ENCODE peak calls at places on chromosome 10, in eight cellular contexts. One of them, this sample, is unnamed.

GRCh38 chr10:124266468-124267230 is 152.1 kb downstream of the OAT start:
- DNase-seq in activated naive CD4-positive, alpha-beta T cell treated with anti-CD3 and anti-CD28 coated beads, Interleukin-2, amount 10 ng/mL, durations not matched to agents 7 days and 5 days: no peak
- DNase-seq in fibroblast of pulmonary artery: no peak
- DNase-seq in T-helper 9 cell: no peak
- DNase-seq in HFF-Myc: no peak
- DNase-seq in SHP77: no peak
- DNase-seq in neural crest cell: no peak
- DNase-seq in GM06990: no peak
- DNase-seq in this sample: no peak

GRCh38 chr10:30422981-30423654 is 10.9 kb upstream of the MAP3K8 start:
- DNase-seq in GM06990: no peak
- DNase-seq in neural crest cell: no peak
- DNase-seq in SHP77: no peak
- DNase-seq in HFF-Myc: no peak
- DNase-seq in activated naive CD4-positive, alpha-beta T cell treated with anti-CD3 and anti-CD28 coated beads, Interleukin-2, amount 10 ng/mL, durations not matched to agents 7 days and 5 days: no peak
- DNase-seq in fibroblast of pulmonary artery: peak; percentile 84
- DNase-seq in T-helper 9 cell: no peak
- DNase-seq in this sample: no peak

GRCh38 chr10:131238669-131239280 is 72.7 kb downstream of the TCERG1L start:
- DNase-seq in fibroblast of pulmonary artery: no peak
- DNase-seq in GM06990: no peak
- DNase-seq in activated naive CD4-positive, alpha-beta T cell treated with anti-CD3 and anti-CD28 coated beads, Interleukin-2, amount 10 ng/mL, durations not matched to agents 7 days and 5 days: no peak
- DNase-seq in neural crest cell: no peak
- DNase-seq in HFF-Myc: no peak
- DNase-seq in T-helper 9 cell: no peak
- DNase-seq in SHP77: no peak
- DNase-seq in this sample: no peak

GRCh38 chr10:47020491-47020890 is 109.3 kb downstream of the PTPN20 start:
- DNase-seq in HFF-Myc: no peak
- DNase-seq in fibroblast of pulmonary artery: peak; percentile 7
- DNase-seq in SHP77: no peak
- DNase-seq in T-helper 9 cell: no peak
- DNase-seq in activated naive CD4-positive, alpha-beta T cell treated with anti-CD3 and anti-CD28 coated beads, Interleukin-2, amount 10 ng/mL, durations not matched to agents 7 days and 5 days: no peak
- DNase-seq in GM06990: no peak
- DNase-seq in neural crest cell: no peak
- DNase-seq in this sample: no peak

GRCh38 chr10:538895-539294 is 150.6 kb downstream of the DIP2C start:
- DNase-seq in GM06990: no peak
- DNase-seq in SHP77: no peak
- DNase-seq in T-helper 9 cell: no peak
- DNase-seq in activated naive CD4-positive, alpha-beta T cell treated with anti-CD3 and anti-CD28 coated beads, Interleukin-2, amount 10 ng/mL, durations not matched to agents 7 days and 5 days: no peak
- DNase-seq in HFF-Myc: no peak
- DNase-seq in fibroblast of pulmonary artery: peak; percentile 52
- DNase-seq in neural crest cell: no peak
- DNase-seq in this sample: no peak

GRCh38 chr10:28580825-28581224 is 47.9 kb downstream of the WAC start:
- DNase-seq in HFF-Myc: no peak
- DNase-seq in SHP77: no peak
- DNase-seq in neural crest cell: no peak
- DNase-seq in fibroblast of pulmonary artery: no peak
- DNase-seq in T-helper 9 cell: no peak
- DNase-seq in GM06990: no peak
- DNase-seq in activated naive CD4-positive, alpha-beta T cell treated with anti-CD3 and anti-CD28 coated beads, Interleukin-2, amount 10 ng/mL, durations not matched to agents 7 days and 5 days: no peak
- DNase-seq in this sample: no peak

GRCh38 chr10:31771345-31771831 is 157.2 kb downstream of the ARHGAP12 start:
- DNase-seq in HFF-Myc: no peak
- DNase-seq in neural crest cell: no peak
- DNase-seq in activated naive CD4-positive, alpha-beta T cell treated with anti-CD3 and anti-CD28 coated beads, Interleukin-2, amount 10 ng/mL, durations not matched to agents 7 days and 5 days: no peak
- DNase-seq in T-helper 9 cell: no peak
- DNase-seq in fibroblast of pulmonary artery: peak; percentile 74
- DNase-seq in GM06990: no peak
- DNase-seq in SHP77: no peak
- DNase-seq in this sample: no peak

GRCh38 chr10:15661574-15661973 is 58.1 kb downstream of the ITGA8 start:
- DNase-seq in GM06990: no peak
- DNase-seq in neural crest cell: no peak
- DNase-seq in HFF-Myc: no peak
- DNase-seq in T-helper 9 cell: no peak
- DNase-seq in activated naive CD4-positive, alpha-beta T cell treated with anti-CD3 and anti-CD28 coated beads, Interleukin-2, amount 10 ng/mL, durations not matched to agents 7 days and 5 days: no peak
- DNase-seq in fibroblast of pulmonary artery: no peak
- DNase-seq in SHP77: no peak
- DNase-seq in this sample: no peak

GRCh38 chr10:44674536-44674935 is 236.6 kb upstream of the TMEM72 start:
- DNase-seq in GM06990: no peak
- DNase-seq in activated naive CD4-positive, alpha-beta T cell treated with anti-CD3 and anti-CD28 coated beads, Interleukin-2, amount 10 ng/mL, durations not matched to agents 7 days and 5 days: no peak
- DNase-seq in HFF-Myc: no peak
- DNase-seq in SHP77: no peak
- DNase-seq in neural crest cell: no peak
- DNase-seq in fibroblast of pulmonary artery: peak; percentile 35
- DNase-seq in T-helper 9 cell: no peak
- DNase-seq in this sample: no peak

GRCh38 chr10:108180883-108181282 is 1016.4 kb upstream of the SORCS1 start:
- DNase-seq in GM06990: no peak
- DNase-seq in HFF-Myc: no peak
- DNase-seq in T-helper 9 cell: no peak
- DNase-seq in SHP77: no peak
- DNase-seq in neural crest cell: no peak
- DNase-seq in fibroblast of pulmonary artery: peak; percentile 0
- DNase-seq in activated naive CD4-positive, alpha-beta T cell treated with anti-CD3 and anti-CD28 coated beads, Interleukin-2, amount 10 ng/mL, durations not matched to agents 7 days and 5 days: no peak
- DNase-seq in this sample: no peak

GRCh38 chr10:99619090-99619800 is 994 bp downstream of the SLC25A28 start:
- DNase-seq in T-helper 9 cell: no peak
- DNase-seq in SHP77: no peak
- DNase-seq in activated naive CD4-positive, alpha-beta T cell treated with anti-CD3 and anti-CD28 coated beads, Interleukin-2, amount 10 ng/mL, durations not matched to agents 7 days and 5 days: peak; percentile 33
- DNase-seq in HFF-Myc: no peak
- DNase-seq in fibroblast of pulmonary artery: peak; percentile 19
- DNase-seq in GM06990: no peak
- DNase-seq in neural crest cell: no peak
- DNase-seq in this sample: no peak

GRCh38 chr10:42769653-42770052 is 12.9 kb upstream of the BMS1 start:
- DNase-seq in GM06990: no peak
- DNase-seq in fibroblast of pulmonary artery: no peak
- DNase-seq in T-helper 9 cell: no peak
- DNase-seq in HFF-Myc: no peak
- DNase-seq in SHP77: peak; percentile 30
- DNase-seq in activated naive CD4-positive, alpha-beta T cell treated with anti-CD3 and anti-CD28 coated beads, Interleukin-2, amount 10 ng/mL, durations not matched to agents 7 days and 5 days: no peak
- DNase-seq in neural crest cell: no peak
- DNase-seq in this sample: no peak

GRCh38 chr10:71878327-71879034 is 27.4 kb upstream of the PSAP start:
- DNase-seq in T-helper 9 cell: no peak
- DNase-seq in HFF-Myc: no peak
- DNase-seq in activated naive CD4-positive, alpha-beta T cell treated with anti-CD3 and anti-CD28 coated beads, Interleukin-2, amount 10 ng/mL, durations not matched to agents 7 days and 5 days: peak; percentile 48
- DNase-seq in GM06990: no peak
- DNase-seq in neural crest cell: no peak
- DNase-seq in fibroblast of pulmonary artery: no peak
- DNase-seq in SHP77: no peak
- DNase-seq in this sample: no peak

GRCh38 chr10:31133628-31134302 is 102.1 kb upstream of the ZNF438 start:
- DNase-seq in activated naive CD4-positive, alpha-beta T cell treated with anti-CD3 and anti-CD28 coated beads, Interleukin-2, amount 10 ng/mL, durations not matched to agents 7 days and 5 days: peak; percentile 76
- DNase-seq in SHP77: peak; percentile 61
- DNase-seq in HFF-Myc: no peak
- DNase-seq in fibroblast of pulmonary artery: peak; percentile 71
- DNase-seq in neural crest cell: peak; percentile 73
- DNase-seq in T-helper 9 cell: peak; percentile 64
- DNase-seq in GM06990: peak; percentile 83
- DNase-seq in this sample: peak; percentile 90

GRCh38 chr10:132151286-132151950 is 35.3 kb upstream of the DPYSL4 start:
- DNase-seq in neural crest cell: no peak
- DNase-seq in GM06990: no peak
- DNase-seq in fibroblast of pulmonary artery: no peak
- DNase-seq in T-helper 9 cell: no peak
- DNase-seq in SHP77: no peak
- DNase-seq in HFF-Myc: no peak
- DNase-seq in activated naive CD4-positive, alpha-beta T cell treated with anti-CD3 and anti-CD28 coated beads, Interleukin-2, amount 10 ng/mL, durations not matched to agents 7 days and 5 days: no peak
- DNase-seq in this sample: no peak

GRCh38 chr10:3241128-3242057 is 68.8 kb upstream of the PITRM1 start:
- DNase-seq in activated naive CD4-positive, alpha-beta T cell treated with anti-CD3 and anti-CD28 coated beads, Interleukin-2, amount 10 ng/mL, durations not matched to agents 7 days and 5 days: no peak
- DNase-seq in fibroblast of pulmonary artery: no peak
- DNase-seq in T-helper 9 cell: no peak
- DNase-seq in GM06990: no peak
- DNase-seq in HFF-Myc: no peak
- DNase-seq in SHP77: no peak
- DNase-seq in neural crest cell: no peak
- DNase-seq in this sample: no peak

GRCh38 chr10:42640610-42641229 is 2.4 kb upstream of the ZNF33B start:
- DNase-seq in SHP77: no peak
- DNase-seq in activated naive CD4-positive, alpha-beta T cell treated with anti-CD3 and anti-CD28 coated beads, Interleukin-2, amount 10 ng/mL, durations not matched to agents 7 days and 5 days: no peak
- DNase-seq in HFF-Myc: no peak
- DNase-seq in fibroblast of pulmonary artery: no peak
- DNase-seq in GM06990: no peak
- DNase-seq in T-helper 9 cell: no peak
- DNase-seq in neural crest cell: no peak
- DNase-seq in this sample: no peak

GRCh38 chr10:97020452-97021400 is 165.0 kb downstream of the SLIT1 start:
- DNase-seq in SHP77: peak; percentile 78
- DNase-seq in activated naive CD4-positive, alpha-beta T cell treated with anti-CD3 and anti-CD28 coated beads, Interleukin-2, amount 10 ng/mL, durations not matched to agents 7 days and 5 days: peak; percentile 13
- DNase-seq in fibroblast of pulmonary artery: no peak
- DNase-seq in neural crest cell: peak; percentile 25
- DNase-seq in GM06990: no peak
- DNase-seq in HFF-Myc: no peak
- DNase-seq in T-helper 9 cell: no peak
- DNase-seq in this sample: no peak

GRCh38 chr10:29956335-29956924 is 103.0 kb downstream of the JCAD start:
- DNase-seq in GM06990: no peak
- DNase-seq in activated naive CD4-positive, alpha-beta T cell treated with anti-CD3 and anti-CD28 coated beads, Interleukin-2, amount 10 ng/mL, durations not matched to agents 7 days and 5 days: no peak
- DNase-seq in T-helper 9 cell: no peak
- DNase-seq in SHP77: no peak
- DNase-seq in HFF-Myc: no peak
- DNase-seq in fibroblast of pulmonary artery: peak; percentile 57
- DNase-seq in neural crest cell: no peak
- DNase-seq in this sample: no peak

GRCh38 chr10:36504752-36505151 is 620.6 kb upstream of the ANKRD30A start:
- DNase-seq in T-helper 9 cell: no peak
- DNase-seq in activated naive CD4-positive, alpha-beta T cell treated with anti-CD3 and anti-CD28 coated beads, Interleukin-2, amount 10 ng/mL, durations not matched to agents 7 days and 5 days: no peak
- DNase-seq in neural crest cell: no peak
- DNase-seq in HFF-Myc: no peak
- DNase-seq in SHP77: no peak
- DNase-seq in GM06990: no peak
- DNase-seq in fibroblast of pulmonary artery: peak; percentile 16
- DNase-seq in this sample: no peak

GRCh38 chr10:132634241-132634946 is 96.8 kb downstream of the INPP5A start:
- DNase-seq in SHP77: no peak
- DNase-seq in T-helper 9 cell: no peak
- DNase-seq in HFF-Myc: no peak
- DNase-seq in GM06990: no peak
- DNase-seq in activated naive CD4-positive, alpha-beta T cell treated with anti-CD3 and anti-CD28 coated beads, Interleukin-2, amount 10 ng/mL, durations not matched to agents 7 days and 5 days: no peak
- DNase-seq in neural crest cell: no peak
- DNase-seq in fibroblast of pulmonary artery: no peak
- DNase-seq in this sample: no peak

GRCh38 chr10:19479854-19480253 is 336.4 kb upstream of the PLXDC2 start:
- DNase-seq in GM06990: no peak
- DNase-seq in fibroblast of pulmonary artery: no peak
- DNase-seq in SHP77: no peak
- DNase-seq in HFF-Myc: no peak
- DNase-seq in activated naive CD4-positive, alpha-beta T cell treated with anti-CD3 and anti-CD28 coated beads, Interleukin-2, amount 10 ng/mL, durations not matched to agents 7 days and 5 days: no peak
- DNase-seq in T-helper 9 cell: no peak
- DNase-seq in neural crest cell: no peak
- DNase-seq in this sample: no peak

GRCh38 chr10:29078919-29079318 is 210.0 kb upstream of the LYZL1 start:
- DNase-seq in activated naive CD4-positive, alpha-beta T cell treated with anti-CD3 and anti-CD28 coated beads, Interleukin-2, amount 10 ng/mL, durations not matched to agents 7 days and 5 days: no peak
- DNase-seq in neural crest cell: no peak
- DNase-seq in GM06990: no peak
- DNase-seq in HFF-Myc: no peak
- DNase-seq in T-helper 9 cell: no peak
- DNase-seq in fibroblast of pulmonary artery: no peak
- DNase-seq in SHP77: no peak
- DNase-seq in this sample: no peak

GRCh38 chr10:18699849-18700554 is 40.8 kb downstream of the ARL5B start:
- DNase-seq in GM06990: no peak
- DNase-seq in SHP77: no peak
- DNase-seq in T-helper 9 cell: no peak
- DNase-seq in fibroblast of pulmonary artery: no peak
- DNase-seq in HFF-Myc: no peak
- DNase-seq in activated naive CD4-positive, alpha-beta T cell treated with anti-CD3 and anti-CD28 coated beads, Interleukin-2, amount 10 ng/mL, durations not matched to agents 7 days and 5 days: no peak
- DNase-seq in neural crest cell: no peak
- DNase-seq in this sample: no peak

GRCh38 chr10:84329094-84329611 is 764 bp downstream of the CCSER2 start:
- DNase-seq in GM06990: no peak
- DNase-seq in fibroblast of pulmonary artery: peak; percentile 57
- DNase-seq in SHP77: no peak
- DNase-seq in T-helper 9 cell: peak; percentile 55
- DNase-seq in neural crest cell: peak; percentile 26
- DNase-seq in HFF-Myc: no peak
- DNase-seq in activated naive CD4-positive, alpha-beta T cell treated with anti-CD3 and anti-CD28 coated beads, Interleukin-2, amount 10 ng/mL, durations not matched to agents 7 days and 5 days: peak; percentile 82
- DNase-seq in this sample: peak; percentile 63

GRCh38 chr10:11685787-11686218 is 56.4 kb upstream of the ECHDC3 start:
- DNase-seq in activated naive CD4-positive, alpha-beta T cell treated with anti-CD3 and anti-CD28 coated beads, Interleukin-2, amount 10 ng/mL, durations not matched to agents 7 days and 5 days: peak; percentile 63
- DNase-seq in neural crest cell: no peak
- DNase-seq in T-helper 9 cell: peak; percentile 16
- DNase-seq in SHP77: no peak
- DNase-seq in HFF-Myc: no peak
- DNase-seq in fibroblast of pulmonary artery: peak; percentile 56
- DNase-seq in GM06990: no peak
- DNase-seq in this sample: peak; percentile 42

GRCh38 chr10:78458983-78459638 is 425.4 kb downstream of the RPS24 start:
- DNase-seq in neural crest cell: no peak
- DNase-seq in HFF-Myc: no peak
- DNase-seq in activated naive CD4-positive, alpha-beta T cell treated with anti-CD3 and anti-CD28 coated beads, Interleukin-2, amount 10 ng/mL, durations not matched to agents 7 days and 5 days: no peak
- DNase-seq in fibroblast of pulmonary artery: peak; percentile 82
- DNase-seq in T-helper 9 cell: no peak
- DNase-seq in SHP77: peak; percentile 76
- DNase-seq in GM06990: no peak
- DNase-seq in this sample: no peak

GRCh38 chr10:71128311-71129010 is 83.9 kb upstream of the UNC5B start:
- DNase-seq in GM06990: no peak
- DNase-seq in fibroblast of pulmonary artery: no peak
- DNase-seq in activated naive CD4-positive, alpha-beta T cell treated with anti-CD3 and anti-CD28 coated beads, Interleukin-2, amount 10 ng/mL, durations not matched to agents 7 days and 5 days: no peak
- DNase-seq in SHP77: no peak
- DNase-seq in T-helper 9 cell: no peak
- DNase-seq in neural crest cell: no peak
- DNase-seq in HFF-Myc: no peak
- DNase-seq in this sample: no peak

GRCh38 chr10:59175538-59176240 is 754 bp upstream of the PHYHIPL start:
- DNase-seq in activated naive CD4-positive, alpha-beta T cell treated with anti-CD3 and anti-CD28 coated beads, Interleukin-2, amount 10 ng/mL, durations not matched to agents 7 days and 5 days: no peak
- DNase-seq in fibroblast of pulmonary artery: no peak
- DNase-seq in GM06990: no peak
- DNase-seq in T-helper 9 cell: no peak
- DNase-seq in neural crest cell: no peak
- DNase-seq in SHP77: no peak
- DNase-seq in HFF-Myc: no peak
- DNase-seq in this sample: no peak

GRCh38 chr10:3452234-3452633 is 279.7 kb upstream of the PITRM1 start:
- DNase-seq in HFF-Myc: peak; percentile 92
- DNase-seq in fibroblast of pulmonary artery: peak; percentile 91
- DNase-seq in T-helper 9 cell: no peak
- DNase-seq in GM06990: no peak
- DNase-seq in neural crest cell: no peak
- DNase-seq in SHP77: no peak
- DNase-seq in activated naive CD4-positive, alpha-beta T cell treated with anti-CD3 and anti-CD28 coated beads, Interleukin-2, amount 10 ng/mL, durations not matched to agents 7 days and 5 days: no peak
- DNase-seq in this sample: peak; percentile 12

GRCh38 chr10:28410420-28411135 is 107.7 kb upstream of the MPP7 start:
- DNase-seq in SHP77: no peak
- DNase-seq in neural crest cell: no peak
- DNase-seq in GM06990: no peak
- DNase-seq in fibroblast of pulmonary artery: peak; percentile 13
- DNase-seq in T-helper 9 cell: no peak
- DNase-seq in HFF-Myc: no peak
- DNase-seq in activated naive CD4-positive, alpha-beta T cell treated with anti-CD3 and anti-CD28 coated beads, Interleukin-2, amount 10 ng/mL, durations not matched to agents 7 days and 5 days: no peak
- DNase-seq in this sample: no peak

GRCh38 chr10:110822708-110823291 is 48.9 kb upstream of the PDCD4 start:
- DNase-seq in SHP77: no peak
- DNase-seq in T-helper 9 cell: no peak
- DNase-seq in fibroblast of pulmonary artery: no peak
- DNase-seq in GM06990: no peak
- DNase-seq in HFF-Myc: no peak
- DNase-seq in activated naive CD4-positive, alpha-beta T cell treated with anti-CD3 and anti-CD28 coated beads, Interleukin-2, amount 10 ng/mL, durations not matched to agents 7 days and 5 days: no peak
- DNase-seq in neural crest cell: no peak
- DNase-seq in this sample: no peak

This sample was measured in T-helper 1 cell.